ENCODE peak calls at places on chromosomes 3 and 15, in nine cellular contexts. One of them, this sample, is unnamed.

GRCh38 chr15:79283252-79284048 is 928 bp downstream of the ANKRD34C start:
- DNase-seq in PC-3: peak; percentile 22
- DNase-seq in uterus: no peak
- DNase-seq in IMR-90: peak; percentile 21
- DNase-seq in fibroblast of pulmonary artery: peak; percentile 47
- DNase-seq in AG10803: peak; percentile 17
- DNase-seq in CD8-positive, alpha-beta T cell: peak; percentile 22
- DNase-seq in K562: peak; percentile 32
- DNase-seq in hepatocyte: peak; percentile 80
- DNase-seq in this sample: no peak

GRCh38 chr3:188931531-188931930 is 240.2 kb upstream of the TPRG1 start:
- DNase-seq in uterus: no peak
- DNase-seq in hepatocyte: no peak
- DNase-seq in PC-3: no peak
- DNase-seq in CD8-positive, alpha-beta T cell: no peak
- DNase-seq in AG10803: no peak
- DNase-seq in fibroblast of pulmonary artery: no peak
- DNase-seq in IMR-90: no peak
- DNase-seq in K562: no peak
- DNase-seq in this sample: no peak

GRCh38 chr3:106685751-106686150 is 691.5 kb upstream of the CCDC54 start:
- DNase-seq in PC-3: peak; percentile 15
- DNase-seq in hepatocyte: no peak
- DNase-seq in K562: no peak
- DNase-seq in CD8-positive, alpha-beta T cell: no peak
- DNase-seq in IMR-90: no peak
- DNase-seq in fibroblast of pulmonary artery: no peak
- DNase-seq in AG10803: no peak
- DNase-seq in uterus: no peak
- DNase-seq in this sample: no peak

GRCh38 chr15:34716111-34716510 is 38.7 kb downstream of the GJD2 start:
- DNase-seq in hepatocyte: no peak
- DNase-seq in K562: no peak
- DNase-seq in fibroblast of pulmonary artery: no peak
- DNase-seq in IMR-90: no peak
- DNase-seq in AG10803: no peak
- DNase-seq in CD8-positive, alpha-beta T cell: no peak
- DNase-seq in uterus: no peak
- DNase-seq in PC-3: no peak
- DNase-seq in this sample: no peak

GRCh38 chr15:99138491-99138982 is 33.7 kb downstream of the SYNM start:
- DNase-seq in PC-3: no peak
- DNase-seq in CD8-positive, alpha-beta T cell: no peak
- DNase-seq in IMR-90: no peak
- DNase-seq in uterus: no peak
- DNase-seq in AG10803: no peak
- DNase-seq in hepatocyte: no peak
- DNase-seq in fibroblast of pulmonary artery: no peak
- DNase-seq in K562: no peak
- DNase-seq in this sample: no peak

GRCh38 chr3:33467786-33468185 is 27.6 kb upstream of the UBP1 start:
- DNase-seq in uterus: no peak
- DNase-seq in hepatocyte: no peak
- DNase-seq in AG10803: no peak
- DNase-seq in CD8-positive, alpha-beta T cell: no peak
- DNase-seq in PC-3: no peak
- DNase-seq in fibroblast of pulmonary artery: peak; percentile 11
- DNase-seq in IMR-90: peak; percentile 19
- DNase-seq in K562: peak; percentile 37
- DNase-seq in this sample: no peak

GRCh38 chr15:101348643-101349496 is 53.8 kb upstream of the SNRPA1 start:
- DNase-seq in uterus: no peak
- DNase-seq in PC-3: peak; percentile 61
- DNase-seq in K562: no peak
- DNase-seq in AG10803: no peak
- DNase-seq in hepatocyte: no peak
- DNase-seq in fibroblast of pulmonary artery: peak; percentile 20
- DNase-seq in CD8-positive, alpha-beta T cell: no peak
- DNase-seq in IMR-90: no peak
- DNase-seq in this sample: peak; percentile 93

GRCh38 chr15:53589526-53590057 is 169.9 kb downstream of the WDR72 start:
- DNase-seq in uterus: no peak
- DNase-seq in PC-3: no peak
- DNase-seq in IMR-90: no peak
- DNase-seq in fibroblast of pulmonary artery: no peak
- DNase-seq in hepatocyte: no peak
- DNase-seq in CD8-positive, alpha-beta T cell: no peak
- DNase-seq in K562: no peak
- DNase-seq in AG10803: no peak
- DNase-seq in this sample: no peak

GRCh38 chr3:80733522-80734176 is 965.9 kb upstream of the ROBO1 start:
- DNase-seq in CD8-positive, alpha-beta T cell: no peak
- DNase-seq in fibroblast of pulmonary artery: peak; percentile 95
- DNase-seq in IMR-90: peak; percentile 46
- DNase-seq in AG10803: peak; percentile 42
- DNase-seq in uterus: no peak
- DNase-seq in K562: peak; percentile 80
- DNase-seq in PC-3: peak; percentile 57
- DNase-seq in hepatocyte: peak; percentile 82
- DNase-seq in this sample: no peak

GRCh38 chr15:29853211-29853987 is 31.1 kb upstream of the TJP1 start:
- DNase-seq in AG10803: no peak
- DNase-seq in CD8-positive, alpha-beta T cell: no peak
- DNase-seq in PC-3: peak; percentile 68
- DNase-seq in IMR-90: no peak
- DNase-seq in uterus: no peak
- DNase-seq in fibroblast of pulmonary artery: no peak
- DNase-seq in K562: no peak
- DNase-seq in hepatocyte: no peak
- DNase-seq in this sample: peak; percentile 97

GRCh38 chr3:168511428-168512014 is 415.8 kb upstream of the GOLIM4 start:
- DNase-seq in hepatocyte: peak; percentile 30
- DNase-seq in AG10803: peak; percentile 2
- DNase-seq in fibroblast of pulmonary artery: peak; percentile 42
- DNase-seq in CD8-positive, alpha-beta T cell: no peak
- DNase-seq in uterus: no peak
- DNase-seq in IMR-90: peak; percentile 20
- DNase-seq in PC-3: peak; percentile 50
- DNase-seq in K562: no peak
- DNase-seq in this sample: no peak

GRCh38 chr15:28086175-28086703 is 12.9 kb downstream of the OCA2 start:
- DNase-seq in fibroblast of pulmonary artery: peak; percentile 62
- DNase-seq in uterus: no peak
- DNase-seq in CD8-positive, alpha-beta T cell: peak; percentile 67
- DNase-seq in PC-3: peak; percentile 70
- DNase-seq in IMR-90: peak; percentile 46
- DNase-seq in hepatocyte: peak; percentile 80
- DNase-seq in K562: peak; percentile 72
- DNase-seq in AG10803: peak; percentile 46
- DNase-seq in this sample: no peak

GRCh38 chr3:196942915-196943277 is 568 bp upstream of the NCBP2 start:
- DNase-seq in uterus: no peak
- DNase-seq in hepatocyte: peak; percentile 51
- DNase-seq in CD8-positive, alpha-beta T cell: no peak
- DNase-seq in AG10803: no peak
- DNase-seq in K562: peak; percentile 77
- DNase-seq in fibroblast of pulmonary artery: peak; percentile 46
- DNase-seq in IMR-90: no peak
- DNase-seq in PC-3: no peak
- DNase-seq in this sample: no peak

GRCh38 chr3:50502584-50503423 is 630 bp downstream of the CACNA2D2 start:
- DNase-seq in IMR-90: no peak
- DNase-seq in K562: no peak
- DNase-seq in PC-3: no peak
- DNase-seq in hepatocyte: peak; percentile 17
- DNase-seq in CD8-positive, alpha-beta T cell: no peak
- DNase-seq in AG10803: no peak
- DNase-seq in fibroblast of pulmonary artery: no peak
- DNase-seq in uterus: peak; percentile 18
- DNase-seq in this sample: no peak

GRCh38 chr15:42449770-42450433 is 41.0 kb downstream of the ZNF106 start:
- DNase-seq in CD8-positive, alpha-beta T cell: no peak
- DNase-seq in K562: no peak
- DNase-seq in IMR-90: no peak
- DNase-seq in PC-3: no peak
- DNase-seq in uterus: no peak
- DNase-seq in fibroblast of pulmonary artery: no peak
- DNase-seq in AG10803: no peak
- DNase-seq in hepatocyte: no peak
- DNase-seq in this sample: no peak

GRCh38 chr15:78993931-78994530 is 49.2 kb upstream of the CTSH start:
- DNase-seq in AG10803: no peak
- DNase-seq in K562: no peak
- DNase-seq in PC-3: no peak
- DNase-seq in IMR-90: no peak
- DNase-seq in fibroblast of pulmonary artery: no peak
- DNase-seq in uterus: no peak
- DNase-seq in hepatocyte: peak; percentile 60
- DNase-seq in CD8-positive, alpha-beta T cell: no peak
- DNase-seq in this sample: no peak

GRCh38 chr15:33956397-33956796 is 11.9 kb upstream of the CHRM5 start:
- DNase-seq in CD8-positive, alpha-beta T cell: no peak
- DNase-seq in AG10803: no peak
- DNase-seq in hepatocyte: no peak
- DNase-seq in uterus: no peak
- DNase-seq in PC-3: peak; percentile 16
- DNase-seq in IMR-90: peak; percentile 11
- DNase-seq in fibroblast of pulmonary artery: no peak
- DNase-seq in K562: peak; percentile 15
- DNase-seq in this sample: no peak

GRCh38 chr3:128935922-128936321 is 56.5 kb downstream of the ACAD9 start:
- DNase-seq in fibroblast of pulmonary artery: no peak
- DNase-seq in hepatocyte: no peak
- DNase-seq in AG10803: no peak
- DNase-seq in uterus: no peak
- DNase-seq in IMR-90: no peak
- DNase-seq in K562: no peak
- DNase-seq in PC-3: no peak
- DNase-seq in CD8-positive, alpha-beta T cell: no peak
- DNase-seq in this sample: no peak

GRCh38 chr3:177934001-177934891 is 602.0 kb upstream of the KCNMB2 start:
- DNase-seq in hepatocyte: peak; percentile 41
- DNase-seq in AG10803: peak; percentile 99
- DNase-seq in PC-3: peak; percentile 21
- DNase-seq in uterus: no peak
- DNase-seq in IMR-90: peak; percentile 60
- DNase-seq in fibroblast of pulmonary artery: peak; percentile 85
- DNase-seq in CD8-positive, alpha-beta T cell: no peak
- DNase-seq in K562: peak; percentile 12
- DNase-seq in this sample: no peak

GRCh38 chr3:196127308-196128040 is 45.6 kb upstream of the TFRC start:
- DNase-seq in K562: peak; percentile 98
- DNase-seq in uterus: no peak
- DNase-seq in CD8-positive, alpha-beta T cell: peak; percentile 30
- DNase-seq in PC-3: no peak
- DNase-seq in hepatocyte: peak; percentile 54
- DNase-seq in IMR-90: no peak
- DNase-seq in fibroblast of pulmonary artery: no peak
- DNase-seq in AG10803: no peak
- DNase-seq in this sample: no peak

GRCh38 chr3:171309906-171310359 is 150.3 kb downstream of the TNIK start:
- DNase-seq in CD8-positive, alpha-beta T cell: no peak
- DNase-seq in K562: peak; percentile 40
- DNase-seq in PC-3: peak; percentile 36
- DNase-seq in AG10803: peak; percentile 70
- DNase-seq in hepatocyte: peak; percentile 38
- DNase-seq in fibroblast of pulmonary artery: peak; percentile 76
- DNase-seq in IMR-90: peak; percentile 77
- DNase-seq in uterus: no peak
- DNase-seq in this sample: no peak

GRCh38 chr3:161781381-161781780 is 284.8 kb downstream of the OTOL1 start:
- DNase-seq in K562: no peak
- DNase-seq in IMR-90: no peak
- DNase-seq in uterus: no peak
- DNase-seq in hepatocyte: no peak
- DNase-seq in PC-3: peak; percentile 28
- DNase-seq in AG10803: no peak
- DNase-seq in fibroblast of pulmonary artery: peak; percentile 11
- DNase-seq in CD8-positive, alpha-beta T cell: no peak
- DNase-seq in this sample: no peak
- H3K4me3 ChIP-seq in K562: no peak overlapping the region
- H3K4me3 ChIP-seq in IMR-90: no peak overlapping the region
- H3K4me3 ChIP-seq in uterus: no peak overlapping the region
- H3K4me3 ChIP-seq in hepatocyte: no peak overlapping the region
- H3K4me3 ChIP-seq in PC-3: peak overlapping the region; percentile 16
- H3K4me3 ChIP-seq in AG10803: no peak overlapping the region
- H3K4me3 ChIP-seq in fibroblast of pulmonary artery: peak overlapping the region; percentile 1
- H3K4me3 ChIP-seq in CD8-positive, alpha-beta T cell: no peak overlapping the region
- H3K4me3 ChIP-seq in this sample: no peak overlapping the region

GRCh38 chr3:11539677-11540076 is 104.0 kb downstream of the VGLL4 start:
- DNase-seq in PC-3: peak; percentile 89
- DNase-seq in uterus: no peak
- DNase-seq in CD8-positive, alpha-beta T cell: no peak
- DNase-seq in AG10803: no peak
- DNase-seq in IMR-90: no peak
- DNase-seq in fibroblast of pulmonary artery: no peak
- DNase-seq in K562: no peak
- DNase-seq in hepatocyte: peak; percentile 37
- DNase-seq in this sample: peak; percentile 83
- TF ChIP-seq CTCF in PC-3: peak; percentile 80
- TF ChIP-seq CTCF in uterus: no peak
- TF ChIP-seq CTCF in CD8-positive, alpha-beta T cell: no peak
- TF ChIP-seq CTCF in AG10803: no peak
- TF ChIP-seq CTCF in IMR-90: no peak
- TF ChIP-seq CTCF in fibroblast of pulmonary artery: no peak
- TF ChIP-seq CTCF in K562: peak; percentile 14
- TF ChIP-seq CTCF in hepatocyte: no peak
- TF ChIP-seq CTCF in this sample: peak; percentile 91

DNA sequence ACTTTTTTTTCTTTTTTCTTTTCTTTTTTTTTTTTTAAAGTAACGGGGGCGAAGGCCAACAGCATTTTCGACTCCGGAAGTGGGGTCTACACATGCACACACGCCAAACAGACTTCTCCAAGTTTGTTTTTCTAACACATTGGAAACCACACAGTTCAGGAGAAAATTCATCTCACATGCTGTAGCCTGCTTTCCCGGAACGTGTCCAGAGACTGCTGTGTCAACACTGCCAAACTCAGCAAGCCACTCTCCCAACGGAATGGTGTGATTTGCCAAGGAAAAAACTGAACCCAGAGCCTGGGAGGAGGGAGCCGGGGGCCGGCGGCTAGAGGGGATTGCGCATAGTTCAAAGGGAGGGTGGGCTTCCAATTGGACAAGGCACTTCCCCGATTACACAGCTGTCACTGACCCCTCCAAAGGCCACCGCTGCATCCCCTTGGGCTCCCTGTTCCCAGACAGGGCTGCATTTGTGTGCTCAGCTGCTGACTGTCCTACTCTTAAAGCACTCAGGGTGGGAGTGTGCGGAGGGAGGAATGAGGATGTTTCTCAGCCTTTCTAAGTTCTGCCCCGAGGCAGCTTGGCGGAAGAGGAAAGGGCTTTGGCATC is 256.1 kb downstream of the ZNF621 start:
- DNase-seq in CD8-positive, alpha-beta T cell: no peak
- DNase-seq in IMR-90: no peak
- DNase-seq in PC-3: peak; percentile 22
- DNase-seq in fibroblast of pulmonary artery: peak; percentile 13
- DNase-seq in uterus: peak; percentile 59
- DNase-seq in K562: no peak
- DNase-seq in hepatocyte: peak; percentile 18
- DNase-seq in AG10803: peak; percentile 48
- DNase-seq in this sample: no peak
- H3K4me3 ChIP-seq in CD8-positive, alpha-beta T cell: no peak overlapping the region
- H3K4me3 ChIP-seq in IMR-90: no peak overlapping the region
- H3K4me3 ChIP-seq in PC-3: no peak overlapping the region
- H3K4me3 ChIP-seq in fibroblast of pulmonary artery: no peak overlapping the region
- H3K4me3 ChIP-seq in uterus: no peak overlapping the region
- H3K4me3 ChIP-seq in K562: no peak overlapping the region
- H3K4me3 ChIP-seq in hepatocyte: no peak overlapping the region
- H3K4me3 ChIP-seq in AG10803: peak overlapping the region; percentile 31
- H3K4me3 ChIP-seq in this sample: no peak overlapping the region

GRCh38 chr3:195005251-195005620 is 265.7 kb downstream of the XXYLT1 start:
- DNase-seq in IMR-90: no peak
- DNase-seq in hepatocyte: no peak
- DNase-seq in CD8-positive, alpha-beta T cell: no peak
- DNase-seq in uterus: no peak
- DNase-seq in K562: no peak
- DNase-seq in PC-3: no peak
- DNase-seq in fibroblast of pulmonary artery: no peak
- DNase-seq in AG10803: no peak
- DNase-seq in this sample: no peak
- TF ChIP-seq CTCF in IMR-90: no peak
- TF ChIP-seq CTCF in hepatocyte: no peak
- TF ChIP-seq CTCF in CD8-positive, alpha-beta T cell: no peak
- TF ChIP-seq CTCF in uterus: no peak
- TF ChIP-seq CTCF in K562: no peak
- TF ChIP-seq CTCF in PC-3: no peak
- TF ChIP-seq CTCF in fibroblast of pulmonary artery: no peak
- TF ChIP-seq CTCF in AG10803: no peak
- TF ChIP-seq CTCF in this sample: no peak

This sample was measured in LNCaP clone FGC.